ENCODE peak calls at places on chromosomes 11 and 22, in four cellular contexts. One of them, this sample, is unnamed.

GRCh38 chr11:74268451-74268850 is 43.0 kb downstream of the P4HA3 start:
- DNase-seq in H1: no peak
- DNase-seq in HepG2: no peak
- DNase-seq in K562: no peak
- DNase-seq in this sample: no peak

GRCh38 chr11:12005061-12005460 is 3.4 kb downstream of the DKK3 start:
- DNase-seq in H1: no peak
- DNase-seq in K562: no peak
- DNase-seq in HepG2: no peak
- DNase-seq in this sample: no peak

GRCh38 chr11:111426615-111427014 is 47.5 kb upstream of the POU2AF1 start:
- DNase-seq in HepG2: no peak
- DNase-seq in H1: no peak
- DNase-seq in K562: no peak
- DNase-seq in this sample: no peak

GRCh38 chr11:71418643-71419042 is 29.6 kb downstream of the DHCR7 start:
- DNase-seq in HepG2: no peak
- DNase-seq in K562: no peak
- DNase-seq in H1: no peak
- DNase-seq in this sample: no peak

GRCh38 chr11:9160166-9160565 is 68.8 kb upstream of the SCUBE2 start:
- DNase-seq in K562: no peak
- DNase-seq in H1: no peak
- DNase-seq in HepG2: no peak
- DNase-seq in this sample: no peak

GRCh38 chr11:19929655-19930054 is 217.0 kb downstream of the NAV2 start:
- DNase-seq in H1: no peak
- DNase-seq in HepG2: no peak
- DNase-seq in K562: no peak
- DNase-seq in this sample: no peak

GRCh38 chr22:49491221-49491635 is 336.4 kb downstream of the BRD1 start:
- DNase-seq in HepG2: no peak
- DNase-seq in H1: no peak
- DNase-seq in K562: no peak
- DNase-seq in this sample: no peak

GRCh38 chr11:61061081-61061826 is 41.0 kb upstream of the CD5 start:
- DNase-seq in HepG2: no peak
- DNase-seq in H1: no peak
- DNase-seq in K562: peak
- DNase-seq in this sample: peak

GRCh38 chr11:66480116-66480938 is at the start of gene DPP3:
- DNase-seq in HepG2: peak
- DNase-seq in K562: peak
- DNase-seq in H1: peak
- DNase-seq in this sample: peak

GRCh38 chr22:25672685-25673084 is 69.3 kb upstream of the MYO18B start:
- DNase-seq in K562: no peak
- DNase-seq in H1: no peak
- DNase-seq in HepG2: no peak
- DNase-seq in this sample: no peak

GRCh38 chr22:40679249-40679963 is at the start of gene MCHR1:
- DNase-seq in H1: no peak
- DNase-seq in HepG2: no peak
- DNase-seq in K562: no peak
- DNase-seq in this sample: no peak

GRCh38 chr11:67505605-67506396 is 638 bp upstream of the PITPNM1 start:
- DNase-seq in K562: peak
- DNase-seq in H1: peak
- DNase-seq in HepG2: peak
- DNase-seq in this sample: peak
- H3K4me3 ChIP-seq in K562: peak
- H3K4me3 ChIP-seq in H1: no peak
- H3K4me3 ChIP-seq in HepG2: peak
- H3K4me3 ChIP-seq in this sample: peak

DNA sequence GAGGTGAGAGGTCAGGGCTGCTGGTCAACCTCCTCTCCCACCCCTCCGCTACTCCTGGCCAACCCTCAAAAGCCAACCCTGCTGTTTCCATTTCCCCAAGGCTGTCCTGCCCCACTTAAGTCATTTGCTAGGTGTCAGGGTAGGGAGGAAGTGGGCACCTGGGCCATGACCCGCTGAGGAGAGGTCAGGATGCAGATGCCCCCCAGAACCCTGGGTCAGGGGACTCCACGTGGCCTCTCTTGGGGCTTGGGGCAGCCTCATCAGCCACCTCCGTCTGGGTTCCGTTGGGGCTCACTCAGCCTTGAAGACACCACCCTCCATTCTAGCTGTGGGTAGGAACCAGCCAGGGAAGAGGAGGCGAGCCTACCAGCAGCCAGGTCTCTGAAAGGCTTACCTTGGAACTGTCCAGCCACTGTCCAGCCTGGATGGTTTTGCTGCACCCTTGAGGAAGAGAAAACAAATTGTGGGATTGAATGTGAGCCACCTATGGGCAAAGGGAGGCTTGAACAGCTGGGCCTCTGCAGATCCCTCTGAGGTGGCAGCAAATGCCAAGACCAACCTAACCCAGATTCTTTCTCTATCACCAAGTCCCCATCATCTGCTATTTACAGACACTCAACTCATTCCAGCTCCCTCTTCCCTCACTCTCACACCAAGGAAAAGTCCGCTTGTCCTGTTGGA is 2.5 kb downstream of the APOL4 start:
- DNase-seq in K562: no peak
- DNase-seq in HepG2: peak
- DNase-seq in H1: no peak
- DNase-seq in this sample: no peak
- TF ChIP-seq POLR2A in K562: no peak
- TF ChIP-seq POLR2A in HepG2: no peak
- TF ChIP-seq POLR2A in H1: no peak
- TF ChIP-seq POLR2A in this sample: no peak

GRCh38 chr22:19603767-19604166 is 79.6 kb upstream of the CLDN5 start:
- DNase-seq in K562: no peak
- DNase-seq in H1: no peak
- DNase-seq in HepG2: peak
- DNase-seq in this sample: no peak

GRCh38 chr22:19604711-19605268 is 80.6 kb upstream of the CLDN5 start:
- DNase-seq in HepG2: peak
- DNase-seq in K562: peak
- DNase-seq in H1: no peak
- DNase-seq in this sample: no peak

GRCh38 chr22:19606332-19607197 is 82.4 kb upstream of the CLDN5 start:
- DNase-seq in HepG2: no peak
- DNase-seq in K562: no peak
- DNase-seq in H1: no peak
- DNase-seq in this sample: no peak

GRCh38 chr22:19607198-19608113 is 83.2 kb upstream of the CLDN5 start:
- DNase-seq in H1: peak
- DNase-seq in HepG2: no peak
- DNase-seq in K562: no peak
- DNase-seq in this sample: no peak

DNA sequence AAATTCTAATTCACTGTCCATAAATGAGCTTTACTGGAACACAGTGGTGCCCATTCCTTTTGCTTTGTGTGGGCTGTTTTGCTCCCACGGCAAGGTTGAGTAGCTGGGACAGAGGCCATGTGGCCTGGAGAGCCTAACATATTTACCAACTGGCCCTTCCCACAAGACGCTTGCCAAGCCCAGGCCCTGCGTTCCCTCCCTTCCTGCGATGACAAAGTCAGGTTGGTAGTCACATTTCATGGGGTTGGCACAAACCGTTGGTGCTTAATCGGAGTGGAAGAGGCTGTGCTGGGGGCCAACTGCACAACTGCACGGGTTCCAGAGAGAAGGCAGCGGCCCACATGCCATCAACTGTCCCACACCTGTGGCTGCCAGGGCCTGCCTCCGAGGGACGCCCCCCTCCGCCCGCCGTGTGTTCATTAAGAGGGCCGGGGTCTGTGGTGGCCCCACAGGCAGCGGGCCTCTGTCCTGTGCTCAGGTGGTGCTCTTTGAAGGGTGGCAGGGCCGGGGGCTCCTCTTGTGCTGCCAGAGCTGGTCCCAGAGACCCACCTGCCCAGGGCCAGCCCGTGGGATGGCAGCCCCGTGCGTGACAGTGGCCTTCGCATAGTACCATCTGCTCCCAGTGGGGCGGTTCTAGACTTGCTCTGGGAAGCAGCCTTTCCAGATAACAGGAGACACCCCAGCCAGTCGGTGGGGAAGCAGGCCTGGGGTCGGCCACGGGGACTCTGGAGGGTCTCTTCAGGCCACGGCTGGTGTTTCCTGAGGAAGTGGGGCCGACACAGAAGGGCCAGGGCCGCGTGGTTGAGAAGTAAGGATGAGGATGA is 81.5 kb upstream of the CLDN5 start:
- DNase-seq in K562: no peak
- DNase-seq in H1: no peak
- DNase-seq in HepG2: no peak
- DNase-seq in this sample: no peak
- TF ChIP-seq YY1 in K562: no peak
- TF ChIP-seq YY1 in H1: no peak
- TF ChIP-seq YY1 in HepG2: no peak
- TF ChIP-seq YY1 in this sample: no peak

GRCh38 chr11:69051381-69052342 is 2.9 kb downstream of the TPCN2 start:
- DNase-seq in H1: no peak
- DNase-seq in HepG2: no peak
- DNase-seq in K562: no peak
- DNase-seq in this sample: no peak
- H3K4me3 ChIP-seq in H1: no peak
- H3K4me3 ChIP-seq in HepG2: no peak
- H3K4me3 ChIP-seq in K562: no peak
- H3K4me3 ChIP-seq in this sample: no peak

GRCh38 chr22:37445501-37445900 is 18.2 kb upstream of the ELFN2 start:
- DNase-seq in HepG2: no peak
- DNase-seq in H1: no peak
- DNase-seq in K562: no peak
- DNase-seq in this sample: no peak

GRCh38 chr22:37443977-37444376 is 16.7 kb upstream of the ELFN2 start:
- DNase-seq in HepG2: no peak
- DNase-seq in K562: no peak
- DNase-seq in H1: no peak
- DNase-seq in this sample: peak

GRCh38 chr22:37453696-37454095 is 26.4 kb upstream of the ELFN2 start:
- DNase-seq in K562: no peak
- DNase-seq in HepG2: no peak
- DNase-seq in H1: no peak
- DNase-seq in this sample: no peak

GRCh38 chr22:37448521-37449150 is 21.4 kb upstream of the ELFN2 start:
- DNase-seq in HepG2: no peak
- DNase-seq in K562: no peak
- DNase-seq in H1: no peak
- DNase-seq in this sample: no peak

GRCh38 chr22:37449281-37449680 is 22.0 kb upstream of the ELFN2 start:
- DNase-seq in H1: no peak
- DNase-seq in HepG2: no peak
- DNase-seq in K562: no peak
- DNase-seq in this sample: no peak
- TF ChIP-seq POLR2A in H1: no peak
- TF ChIP-seq POLR2A in HepG2: no peak
- TF ChIP-seq POLR2A in K562: no peak
- TF ChIP-seq POLR2A in this sample: no peak

GRCh38 chr11:59102259-59102765 is 4.7 kb upstream of the FAM111B start:
- DNase-seq in K562: peak
- DNase-seq in HepG2: no peak
- DNase-seq in H1: peak
- DNase-seq in this sample: no peak
- TF ChIP-seq YY1 in K562: no peak
- TF ChIP-seq YY1 in HepG2: no peak
- TF ChIP-seq YY1 in H1: no peak
- TF ChIP-seq YY1 in this sample: no peak